ENCODE peak calls at places on chromosomes 16 and 17, in nine cellular contexts. M is stomach, Z is tibial artery, W is uterus, H is tibial nerve, A is adrenal gland, T is body of pancreas, P is right lobe of liver, B is brain microvascular endothelial cell. E is an unnamed sample.

GRCh38 chr17:27968206-27968732 is 74.2 kb upstream of the NLK start:
- DNase-seq in M (peak), Z (no peak), W (no peak), H (no peak), A (peak), T (peak), P (no peak), B (no peak), E (no peak)

GRCh38 chr16:18832021-18832420 is 30.7 kb upstream of the ARL6IP1 start:
- DNase-seq in M (no peak), Z (no peak), W (no peak), H (no peak), A (no peak), T (no peak), P (no peak), B (no peak), E (no peak)

GRCh38 chr16:53805113-53805512 is 101.2 kb downstream of the FTO start:
- DNase-seq in M (no peak), Z (no peak), W (no peak), H (no peak), A (no peak), T (no peak), P (no peak), B (no peak), E (no peak)

GRCh38 chr17:2179615-2180295 is 123.8 kb downstream of the SMG6 start:
- DNase-seq in M (peak), Z (peak), W (peak), H (peak), A (peak), T (peak), P (peak), B (peak), E (no peak)

GRCh38 chr17:73343168-73343634 is 31.4 kb upstream of the CDC42EP4 start:
- DNase-seq in M (no peak), Z (peak), W (peak), H (peak), A (peak), T (no peak), P (no peak), B (peak), E (no peak)

GRCh38 chr17:3710951-3711383 is 12.7 kb upstream of the HASPIN start:
- DNase-seq in M (no peak), Z (no peak), W (no peak), H (no peak), A (no peak), T (no peak), P (no peak), B (peak), E (no peak)

GRCh38 chr16:70685938-70686375 is at the start of gene MTSS2:
- DNase-seq in M (peak), Z (peak), W (peak), H (peak), A (peak), T (peak), P (peak), B (peak), E (peak)

GRCh38 chr17:21385281-21385845 is 9.2 kb downstream of the KCNJ12 start:
- DNase-seq in M (no peak), Z (no peak), W (no peak), H (no peak), A (no peak), T (no peak), P (no peak), B (no peak), E (no peak)

GRCh38 chr17:42121066-42121769 is at the start of gene KAT2A:
- DNase-seq in M (peak), Z (peak), W (peak), H (peak), A (peak), T (peak), P (peak), B (peak), E (peak)

GRCh38 chr16:77383606-77384187 is 51.1 kb downstream of the ADAMTS18 start:
- DNase-seq in M (no peak), Z (no peak), W (no peak), H (no peak), A (no peak), T (no peak), P (no peak), B (no peak), E (no peak)

GRCh38 chr17:36728030-36728991 is 126.9 kb downstream of the MRM1 start:
- DNase-seq in M (no peak), Z (no peak), W (no peak), H (no peak), A (no peak), T (no peak), P (no peak), B (no peak), E (no peak)

GRCh38 chr17:40319651-40320550 is 10.9 kb downstream of the RARA start:
- DNase-seq in M (peak), Z (peak), W (no peak), H (no peak), A (peak), T (no peak), P (no peak), B (no peak), E (peak)

GRCh38 chr17:4609761-4610160 is 25.4 kb downstream of the SMTNL2 start:
- DNase-seq in M (no peak), Z (no peak), W (no peak), H (no peak), A (no peak), T (no peak), P (no peak), B (no peak), E (no peak)

GRCh38 chr17:68709995-68710780 is 109.0 kb upstream of the FAM20A start:
- DNase-seq in M (no peak), Z (no peak), W (peak), H (no peak), A (no peak), T (no peak), P (no peak), B (peak), E (no peak)

GRCh38 chr17:53627511-53627910 is 195.2 kb upstream of the KIF2B start:
- DNase-seq in M (no peak), Z (no peak), W (no peak), H (no peak), A (no peak), T (no peak), P (no peak), B (no peak), E (no peak)

GRCh38 chr16:81518439-81518757 is 73.8 kb downstream of the CMIP start:
- DNase-seq in M (no peak), Z (no peak), W (no peak), H (no peak), A (no peak), T (no peak), P (no peak), B (no peak), E (no peak)

GRCh38 chr16:81519298-81520150 is 74.9 kb downstream of the CMIP start:
- DNase-seq in M (no peak), Z (no peak), W (no peak), H (no peak), A (no peak), T (no peak), P (no peak), B (no peak), E (no peak)

GRCh38 chr16:81521141-81521626 is 76.6 kb downstream of the CMIP start:
- DNase-seq in M (peak), Z (no peak), W (no peak), H (no peak), A (no peak), T (no peak), P (no peak), B (no peak), E (peak)

GRCh38 chr16:81520560-81521135 is 76.0 kb downstream of the CMIP start:
- DNase-seq in M (no peak), Z (no peak), W (no peak), H (no peak), A (no peak), T (no peak), P (no peak), B (no peak), E (peak)

DNA sequence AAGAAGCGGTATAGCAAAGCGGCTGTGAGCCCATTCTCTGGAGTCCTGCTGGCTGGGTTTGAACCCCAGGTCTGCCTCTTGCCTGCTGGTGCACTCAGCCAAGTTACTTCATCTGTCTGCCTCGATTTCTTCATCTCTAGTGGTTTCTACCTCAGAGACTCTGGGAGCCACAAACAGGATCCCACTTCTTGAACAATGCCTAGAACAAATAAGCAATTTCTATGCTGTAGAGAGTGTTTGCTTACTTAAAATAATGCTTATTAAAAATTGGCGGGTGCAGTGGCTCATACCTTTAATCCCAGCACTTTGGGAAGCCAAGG is 75.5 kb downstream of the CMIP start:
- DNase-seq in M (no peak), Z (no peak), W (no peak), H (no peak), A (no peak), T (no peak), P (no peak), B (no peak), E (peak)
- TF ChIP-seq CTCF in M (no peak), Z (no peak), W (no peak), H (no peak), A (no peak), T (no peak), P (no peak), B (no peak), E (no peak)

GRCh38 chr16:659618-660017 is 8.3 kb upstream of the RHOT2 start:
- DNase-seq in M (no peak), Z (no peak), W (no peak), H (no peak), A (no peak), T (no peak), P (no peak), B (no peak), E (no peak)

GRCh38 chr16:661184-661821 is 6.6 kb upstream of the RHOT2 start:
- DNase-seq in M (no peak), Z (no peak), W (no peak), H (no peak), A (no peak), T (no peak), P (no peak), B (no peak), E (no peak)

GRCh38 chr16:660459-661183 is 7.3 kb upstream of the RHOT2 start:
- DNase-seq in M (peak), Z (peak), W (peak), H (peak), A (peak), T (peak), P (peak), B (peak), E (peak)

GRCh38 chr16:658679-659571 is 9.0 kb upstream of the RHOT2 start:
- DNase-seq in M (no peak), Z (no peak), W (no peak), H (no peak), A (no peak), T (no peak), P (no peak), B (no peak), E (no peak)

DNA sequence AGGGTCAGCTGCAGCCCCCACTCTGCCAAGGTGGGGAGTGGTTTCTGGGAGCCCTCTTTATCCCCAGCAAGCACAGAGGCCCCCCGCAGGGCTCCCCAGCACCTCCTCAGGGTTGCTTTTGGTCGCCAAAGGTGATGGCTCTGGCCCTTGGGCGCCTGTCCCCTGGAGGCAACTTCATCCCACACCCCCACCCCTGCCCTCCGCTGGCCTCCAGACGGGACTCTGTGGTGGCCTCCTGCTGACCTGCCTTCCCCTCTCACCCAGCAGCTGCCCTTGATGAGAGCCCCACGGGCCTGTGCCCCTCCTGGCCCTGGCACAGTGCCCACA is 7.8 kb upstream of the RHOT2 start:
- DNase-seq in M (no peak), Z (no peak), W (no peak), H (no peak), A (no peak), T (no peak), P (no peak), B (no peak), E (no peak)
- H3K4me3 ChIP-seq in M (peak), Z (peak), W (no peak), H (no peak), A (no peak), T (no peak), P (no peak), B (no peak), E (no peak)

DNA sequence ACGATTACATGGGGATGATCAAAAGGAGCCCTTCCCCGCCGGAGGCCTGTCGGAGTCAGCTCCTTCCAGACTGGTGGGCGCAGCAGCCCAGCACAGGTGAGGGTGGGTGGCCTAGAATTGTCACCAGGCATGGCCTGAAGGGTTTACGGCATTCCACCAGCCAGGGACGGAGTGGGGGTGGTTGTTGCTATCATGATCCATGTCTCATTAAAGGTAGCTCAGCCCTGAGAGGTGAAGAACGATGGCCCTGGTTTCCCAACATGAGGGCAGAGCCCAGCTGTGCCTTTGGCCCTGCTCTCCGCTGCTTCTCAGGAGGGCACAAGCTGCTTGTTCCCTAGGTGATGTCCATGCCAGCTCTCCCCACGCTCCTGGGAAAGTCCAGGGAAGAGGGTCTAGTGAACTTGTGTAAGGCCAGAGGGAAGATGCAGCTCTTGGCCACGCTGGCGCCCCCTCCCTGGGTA is 14.2 kb downstream of the IRF8 start:
- DNase-seq in M (no peak), Z (no peak), W (no peak), H (no peak), A (no peak), T (no peak), P (no peak), B (no peak), E (no peak)
- H3K27ac ChIP-seq in M (peak), Z (no peak), W (no peak), H (peak), A (no peak), T (no peak), P (peak), B (no peak), E (no peak)

GRCh38 chr17:67289174-67289876 is 44.3 kb upstream of the HELZ start:
- DNase-seq in M (peak), Z (peak), W (peak), H (peak), A (peak), T (peak), P (peak), B (peak), E (peak)
- TF ChIP-seq CTCF in M (no peak), Z (no peak), W (no peak), H (no peak), A (no peak), T (no peak), P (no peak), B (no peak), E (no peak)

GRCh38 chr16:29810699-29811169 is 1.3 kb upstream of the PRRT2 start:
- DNase-seq in M (no peak), Z (no peak), W (no peak), H (no peak), A (no peak), T (no peak), P (no peak), B (no peak), E (no peak)
- H3K4me3 ChIP-seq in M (no peak), Z (peak), W (peak), H (no peak), A (no peak), T (no peak), P (peak), B (no peak), E (peak)

GRCh38 chr17:49549311-49549605 is 26.4 kb upstream of the NXPH3 start:
- DNase-seq in M (no peak), Z (no peak), W (no peak), H (no peak), A (no peak), T (no peak), P (no peak), B (no peak), E (no peak)

GRCh38 chr17:49547566-49547965 is 28.1 kb upstream of the NXPH3 start:
- DNase-seq in M (no peak), Z (peak), W (no peak), H (peak), A (peak), T (no peak), P (no peak), B (no peak), E (no peak)

GRCh38 chr17:49548051-49548505 is 27.6 kb upstream of the NXPH3 start:
- DNase-seq in M (no peak), Z (no peak), W (no peak), H (no peak), A (no peak), T (no peak), P (no peak), B (no peak), E (no peak)

GRCh38 chr17:49549691-49550678 is 25.7 kb upstream of the NXPH3 start:
- DNase-seq in M (no peak), Z (no peak), W (no peak), H (no peak), A (no peak), T (no peak), P (no peak), B (no peak), E (no peak)

DNA sequence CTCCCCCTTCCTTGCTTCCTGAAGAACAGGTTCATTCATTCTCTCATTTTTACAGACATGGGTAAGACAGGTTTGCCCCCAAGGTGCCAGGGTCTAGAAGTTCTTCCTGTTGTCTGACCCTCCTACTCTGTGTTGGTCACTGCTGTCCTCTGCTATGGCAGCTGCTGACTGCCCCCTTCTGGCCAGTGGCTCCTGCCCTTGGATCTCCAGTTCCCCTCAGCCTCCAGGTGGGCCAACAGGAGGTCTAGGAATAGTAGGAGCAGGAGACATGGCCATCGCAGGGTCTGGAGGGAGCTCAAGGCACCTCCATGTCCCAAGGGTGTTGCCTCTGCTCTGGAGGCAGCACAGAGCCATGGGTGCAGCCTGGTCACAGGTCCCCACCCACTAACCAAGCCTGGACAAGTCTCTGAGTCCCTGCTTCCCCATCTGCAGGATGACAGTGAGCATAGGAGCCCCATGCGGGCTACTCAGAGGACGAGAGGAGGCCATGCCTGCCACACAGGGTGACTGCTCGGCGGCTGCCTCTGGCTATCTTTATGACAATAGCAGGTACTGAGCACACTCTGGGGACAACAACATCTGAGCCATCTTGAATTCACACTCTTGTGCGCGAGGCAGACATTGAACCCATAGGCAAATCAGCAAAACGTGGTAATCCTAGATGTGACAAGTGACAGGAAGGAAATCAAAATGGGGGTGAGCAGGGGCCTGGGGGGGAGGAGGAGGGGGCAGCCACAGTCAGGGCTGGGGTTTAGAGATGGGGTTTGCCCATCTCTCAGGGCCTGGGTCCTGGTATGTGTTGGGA is 27.0 kb upstream of the NXPH3 start:
- DNase-seq in M (peak), Z (no peak), W (no peak), H (peak), A (no peak), T (peak), P (no peak), B (peak), E (no peak)
- H3K27ac ChIP-seq in M (no peak), Z (no peak), W (no peak), H (no peak), A (no peak), T (no peak), P (no peak), B (no peak), E (no peak)

DNA sequence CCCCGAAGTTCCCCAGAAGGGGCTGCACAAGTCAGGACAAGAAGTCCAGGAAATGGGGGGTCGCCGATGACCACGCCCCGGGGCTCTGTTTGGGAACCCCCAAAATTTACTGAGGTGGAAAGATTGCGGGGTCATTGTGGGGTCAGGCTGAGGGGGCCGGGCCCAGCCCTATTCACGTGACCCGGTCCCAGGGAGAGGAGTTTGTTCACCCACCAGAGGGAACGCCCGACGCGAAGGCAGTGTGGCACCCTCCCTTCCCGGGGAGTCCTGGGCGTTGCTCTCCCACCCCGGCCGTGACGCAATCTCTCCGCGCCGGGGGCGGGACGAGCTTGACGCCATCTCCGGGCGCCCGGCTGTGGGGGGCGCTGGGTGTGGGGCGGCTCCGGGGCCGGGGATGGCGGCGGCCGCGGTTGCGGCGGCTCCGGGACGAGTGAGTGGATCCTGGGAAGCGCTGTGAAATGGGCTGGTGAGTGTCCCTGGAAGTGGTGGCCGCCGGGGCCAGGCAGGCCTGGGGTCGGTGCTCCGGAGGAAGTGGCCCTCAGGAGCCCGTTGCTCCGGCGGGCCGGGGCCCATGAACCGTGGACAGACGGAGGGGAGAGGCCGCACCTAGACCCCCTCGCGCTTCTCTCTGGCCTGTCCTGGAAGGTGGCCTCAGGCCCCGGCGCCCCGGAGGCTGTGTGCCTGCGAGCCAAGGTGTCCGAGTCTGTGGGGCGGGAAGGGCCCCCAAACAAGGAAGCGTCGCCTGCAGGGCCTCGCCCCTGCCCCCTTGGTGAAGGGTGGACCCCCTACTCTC is at the start of gene ATXN1L:
- DNase-seq in M (peak), Z (peak), W (peak), H (peak), A (peak), T (peak), P (peak), B (peak), E (peak)
- TF ChIP-seq CTCF in M (no peak), Z (no peak), W (peak), H (peak), A (no peak), T (no peak), P (no peak), B (no peak), E (no peak)

DNA sequence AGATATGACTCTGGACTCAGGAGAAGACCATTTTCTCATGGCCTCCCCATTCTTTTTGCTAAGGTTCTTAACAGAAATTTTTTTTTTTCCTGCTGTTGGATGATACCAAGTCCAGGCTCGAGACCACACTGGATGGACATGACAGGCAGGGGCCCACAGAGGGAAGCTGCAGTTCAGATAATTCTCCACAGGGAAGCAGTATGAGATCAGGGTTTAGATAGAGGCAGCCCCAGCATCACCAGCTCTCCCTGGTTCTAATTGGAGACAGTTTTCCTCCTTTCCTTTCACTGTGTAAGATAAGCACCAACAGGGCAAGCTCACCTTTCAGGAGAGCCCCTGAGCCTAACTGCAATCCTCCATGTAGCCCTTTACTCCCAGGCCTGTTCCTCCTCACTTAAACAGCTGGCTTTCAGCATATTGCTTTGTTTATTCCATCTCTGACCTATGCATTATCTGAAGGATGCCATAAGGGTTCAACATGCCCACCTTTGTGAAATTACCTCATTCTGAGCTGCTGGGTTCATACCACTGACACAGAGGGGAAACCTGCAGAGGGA is 108.1 kb downstream of the SNX11 start:
- DNase-seq in M (no peak), Z (no peak), W (no peak), H (no peak), A (no peak), T (no peak), P (no peak), B (peak), E (no peak)
- H3K4me3 ChIP-seq in M (no peak), Z (no peak), W (no peak), H (no peak), A (no peak), T (no peak), P (no peak), B (no peak), E (no peak)